ENCODE peak calls at places on chromosomes 3 and 15, in seven cellular contexts. A, V, L, J, H, R and Q are unnamed samples.

GRCh38 chr15:90063733-90064247 is 38.5 kb downstream of the IDH2 start:
- DNase-seq in A (peak), V (no peak), L (peak), J (no peak), H (no peak), R (no peak), Q (no peak)

GRCh38 chr15:39596358-39597051 is 15.6 kb downstream of the THBS1 start:
- DNase-seq in A (no peak), V (no peak), L (no peak), J (no peak), H (no peak), R (no peak), Q (no peak)

GRCh38 chr15:82647045-82647834 is at the start of gene CPEB1:
- DNase-seq in A (no peak), V (peak), L (peak), J (peak), H (peak), R (peak), Q (peak)

GRCh38 chr3:187713504-187713903 is 11.1 kb upstream of the RTP2 start:
- DNase-seq in A (no peak), V (no peak), L (no peak), J (no peak), H (no peak), R (no peak), Q (peak)

GRCh38 chr15:63018639-63019038 is 23.9 kb upstream of the TPM1 start:
- DNase-seq in A (no peak), V (no peak), L (no peak), J (no peak), H (no peak), R (no peak), Q (no peak)

GRCh38 chr3:16329792-16330061 is 64.7 kb downstream of the OXNAD1 start:
- DNase-seq in A (no peak), V (peak), L (no peak), J (no peak), H (no peak), R (no peak), Q (no peak)

GRCh38 chr3:136266468-136266867 is 16.3 kb downstream of the PCCB start:
- DNase-seq in A (no peak), V (no peak), L (no peak), J (no peak), H (no peak), R (no peak), Q (no peak)

GRCh38 chr15:87420017-87420416 is 836.5 kb downstream of the NTRK3 start:
- DNase-seq in A (no peak), V (no peak), L (no peak), J (no peak), H (no peak), R (no peak), Q (no peak)

GRCh38 chr15:41336549-41336948 is 3.9 kb downstream of the NUSAP1 start:
- DNase-seq in A (no peak), V (no peak), L (no peak), J (no peak), H (no peak), R (no peak), Q (no peak)

GRCh38 chr15:46260937-46261336 is 626.1 kb downstream of the SQOR start:
- DNase-seq in A (no peak), V (no peak), L (no peak), J (no peak), H (no peak), R (no peak), Q (no peak)

GRCh38 chr15:88982304-88982945 is 69.2 kb upstream of the MFGE8 start:
- DNase-seq in A (no peak), V (no peak), L (peak), J (no peak), H (no peak), R (no peak), Q (no peak)

GRCh38 chr3:25653322-25653721 is 11.4 kb downstream of the TOP2B start:
- DNase-seq in A (no peak), V (no peak), L (no peak), J (no peak), H (no peak), R (no peak), Q (no peak)

GRCh38 chr15:94470492-94470891 is 239.1 kb downstream of the MCTP2 start:
- DNase-seq in A (no peak), V (no peak), L (no peak), J (no peak), H (no peak), R (no peak), Q (no peak)

GRCh38 chr3:150135321-150135721 is 164.6 kb upstream of the PFN2 start:
- DNase-seq in A (no peak), V (no peak), L (no peak), J (no peak), H (no peak), R (no peak), Q (no peak)

GRCh38 chr3:122985539-122985938 is 42.0 kb downstream of the SEMA5B start:
- DNase-seq in A (no peak), V (no peak), L (no peak), J (no peak), H (no peak), R (no peak), Q (no peak)

GRCh38 chr15:49848824-49849209 is 228.0 kb downstream of the DTWD1 start:
- DNase-seq in A (no peak), V (no peak), L (no peak), J (no peak), H (no peak), R (no peak), Q (no peak)

GRCh38 chr3:74861211-74861610 is 246.8 kb upstream of the CNTN3 start:
- DNase-seq in A (no peak), V (no peak), L (no peak), J (no peak), H (no peak), R (no peak), Q (no peak)

GRCh38 chr3:48897401-48898376 is 993 bp downstream of the SLC25A20 start:
- DNase-seq in A (peak), V (no peak), L (no peak), J (no peak), H (no peak), R (no peak), Q (no peak)

GRCh38 chr3:13845806-13846205 is 34.1 kb downstream of the WNT7A start:
- DNase-seq in A (no peak), V (no peak), L (no peak), J (no peak), H (no peak), R (no peak), Q (no peak)

GRCh38 chr3:23232879-23233278 is 29.8 kb downstream of the UBE2E2 start:
- DNase-seq in A (no peak), V (no peak), L (no peak), J (no peak), H (no peak), R (no peak), Q (no peak)